ENCODE peak calls at places on chromosome 7, in seven cellular contexts. Z, Q, K, V, L, J and X are unnamed samples.

GRCh38 chr7:107213193-107213788 is 44.5 kb downstream of the HBP1 start:
- DNase-seq in Z (no peak), Q (no peak), K (no peak), V (no peak), L (no peak), J (no peak), X (no peak)

GRCh38 chr7:87359366-87359765 is 13.9 kb downstream of the CROT start:
- DNase-seq in Z (no peak), Q (no peak), K (peak; percentile 85), V (peak; percentile 35), L (no peak), J (no peak), X (peak; percentile 72)

GRCh38 chr7:150941351-150941982 is 36.7 kb downstream of the KCNH2 start:
- DNase-seq in Z (no peak), Q (no peak), K (no peak), V (no peak), L (no peak), J (no peak), X (no peak)

GRCh38 chr7:35537067-35538023 is 157.6 kb downstream of the HERPUD2 start:
- DNase-seq in Z (peak; percentile 76), Q (peak; percentile 80), K (peak; percentile 80), V (peak; percentile 56), L (peak; percentile 81), J (peak; percentile 74), X (peak; percentile 91)

GRCh38 chr7:104106106-104106505 is 101.7 kb downstream of the ORC5 start:
- DNase-seq in Z (no peak), Q (no peak), K (peak; percentile 15), V (no peak), L (no peak), J (no peak), X (peak; percentile 39)

GRCh38 chr7:149866817-149867447 is 6.8 kb upstream of the ATP6V0E2 start:
- DNase-seq in Z (no peak), Q (no peak), K (no peak), V (no peak), L (no peak), J (no peak), X (no peak)

GRCh38 chr7:33111614-33112013 is 2.4 kb upstream of the RP9 start:
- DNase-seq in Z (no peak), Q (no peak), K (no peak), V (no peak), L (no peak), J (no peak), X (no peak)

GRCh38 chr7:101161692-101162461 is 3.5 kb downstream of the VGF start:
- DNase-seq in Z (no peak), Q (no peak), K (peak; percentile 42), V (peak; percentile 76), L (no peak), J (no peak), X (peak; percentile 21)

GRCh38 chr7:44897299-44897698 is 12.0 kb upstream of the PURB start:
- DNase-seq in Z (no peak), Q (no peak), K (no peak), V (no peak), L (no peak), J (no peak), X (no peak)

GRCh38 chr7:100053201-100053600 is 3.6 kb downstream of the ZSCAN21 start:
- DNase-seq in Z (peak; percentile 48), Q (peak; percentile 32), K (peak; percentile 85), V (peak; percentile 63), L (no peak), J (peak; percentile 46), X (peak; percentile 55)

GRCh38 chr7:27167170-27167505 is 1.8 kb upstream of the HOXA9 start:
- DNase-seq in Z (no peak), Q (no peak), K (peak; percentile 85), V (no peak), L (no peak), J (no peak), X (no peak)

GRCh38 chr7:35691827-35692307 is 3.1 kb downstream of the HERPUD2 start:
- DNase-seq in Z (no peak), Q (no peak), K (peak; percentile 7), V (no peak), L (no peak), J (peak; percentile 63), X (no peak)

GRCh38 chr7:143352506-143353130 is 9.9 kb downstream of the FAM131B start:
- DNase-seq in Z (no peak), Q (no peak), K (no peak), V (no peak), L (no peak), J (no peak), X (no peak)

GRCh38 chr7:4690953-4691856 is 9.1 kb downstream of the FOXK1 start:
- DNase-seq in Z (no peak), Q (no peak), K (no peak), V (no peak), L (no peak), J (no peak), X (no peak)

GRCh38 chr7:4693749-4694148 is 11.7 kb downstream of the FOXK1 start:
- DNase-seq in Z (no peak), Q (no peak), K (no peak), V (no peak), L (no peak), J (no peak), X (no peak)

GRCh38 chr7:4693152-4693551 is 11.1 kb downstream of the FOXK1 start:
- DNase-seq in Z (no peak), Q (no peak), K (no peak), V (no peak), L (no peak), J (no peak), X (no peak)

GRCh38 chr7:4689668-4690067 is 7.6 kb downstream of the FOXK1 start:
- DNase-seq in Z (no peak), Q (no peak), K (no peak), V (no peak), L (no peak), J (no peak), X (no peak)

DNA sequence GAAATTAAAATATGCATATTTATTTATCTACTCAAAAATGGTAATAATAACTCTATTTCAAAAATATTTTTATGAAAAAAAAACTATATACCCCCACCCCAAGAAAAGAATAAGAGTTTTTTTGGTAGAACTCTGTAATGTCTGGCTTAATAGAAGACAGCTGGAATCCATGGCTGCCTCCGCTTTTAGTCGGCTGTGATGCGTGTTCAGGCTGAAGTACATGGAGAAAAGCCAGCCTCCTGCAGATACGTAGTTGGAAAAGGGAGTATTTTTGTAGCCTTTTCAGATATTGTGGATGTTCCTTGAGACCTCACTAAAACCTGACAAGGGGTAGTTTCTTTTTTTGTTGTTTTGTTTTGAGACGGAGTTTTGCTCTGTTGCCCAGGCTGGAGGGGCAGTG is 10.0 kb downstream of the FOXK1 start:
- DNase-seq in Z (no peak), Q (no peak), K (no peak), V (no peak), L (no peak), J (no peak), X (no peak)
- H3K27ac ChIP-seq in Z (no peak overlapping the region), Q (peak overlapping the region; percentile 32), K (no peak overlapping the region), V (no peak overlapping the region), L (no peak overlapping the region), J (no peak overlapping the region), X (no peak overlapping the region)

DNA sequence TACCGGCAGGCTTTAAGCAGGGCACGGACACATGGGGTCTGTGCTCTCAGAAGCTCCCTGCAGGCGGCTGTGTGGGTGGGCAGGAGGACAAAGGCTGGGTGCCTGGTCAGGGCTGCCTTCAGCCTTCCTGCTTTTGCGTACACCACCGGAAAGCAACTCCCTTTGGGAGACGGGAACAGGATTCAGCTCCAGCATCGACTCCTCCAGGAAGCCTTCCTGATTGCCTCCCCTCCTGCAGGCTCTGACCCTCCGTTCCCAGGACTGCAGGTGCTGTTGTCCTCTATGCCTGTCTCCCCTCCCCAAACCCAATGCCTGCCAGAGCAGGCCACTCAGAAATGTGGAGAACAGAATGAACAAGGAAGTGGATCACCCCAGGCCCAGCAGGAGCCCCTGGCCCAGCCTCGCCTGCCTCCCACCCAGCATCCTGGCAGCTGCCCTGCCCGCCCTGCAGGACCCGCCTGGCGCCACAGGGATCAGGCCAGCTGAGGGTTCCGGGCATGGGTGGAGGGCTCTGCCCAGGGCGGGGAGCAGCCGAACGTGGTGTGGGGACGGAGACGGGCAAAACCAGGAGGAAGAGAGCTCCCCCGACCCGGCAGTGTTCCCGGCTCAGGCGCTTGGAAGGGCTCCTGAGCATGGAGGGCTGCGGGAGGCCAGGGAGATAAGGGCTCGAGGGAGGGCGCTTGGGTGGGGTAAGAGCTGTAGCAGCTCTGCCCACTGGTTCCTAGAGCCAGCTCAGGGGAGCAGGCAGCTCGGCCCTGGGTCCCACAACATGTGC is 6.2 kb upstream of the ELN start:
- DNase-seq in Z (no peak), Q (no peak), K (no peak), V (no peak), L (no peak), J (no peak), X (no peak)
- H3K27ac ChIP-seq in Z (no peak overlapping the region), Q (no peak overlapping the region), K (no peak overlapping the region), V (no peak overlapping the region), L (no peak overlapping the region), J (no peak overlapping the region), X (no peak overlapping the region)

GRCh38 chr7:540579-540978 is 20.9 kb upstream of the PDGFA start:
- DNase-seq in Z (no peak), Q (no peak), K (no peak), V (no peak), L (no peak), J (no peak), X (no peak)

GRCh38 chr7:536231-536630 is 16.6 kb upstream of the PDGFA start:
- DNase-seq in Z (no peak), Q (no peak), K (no peak), V (no peak), L (no peak), J (no peak), X (no peak)

GRCh38 chr7:539731-540411 is 20.2 kb upstream of the PDGFA start:
- DNase-seq in Z (peak; percentile 67), Q (no peak), K (peak; percentile 97), V (peak; percentile 95), L (peak; percentile 50), J (no peak), X (peak; percentile 23)

GRCh38 chr7:538764-539685 is 19.4 kb upstream of the PDGFA start:
- DNase-seq in Z (no peak), Q (no peak), K (peak; percentile 70), V (peak; percentile 89), L (peak; percentile 55), J (no peak), X (no peak)

DNA sequence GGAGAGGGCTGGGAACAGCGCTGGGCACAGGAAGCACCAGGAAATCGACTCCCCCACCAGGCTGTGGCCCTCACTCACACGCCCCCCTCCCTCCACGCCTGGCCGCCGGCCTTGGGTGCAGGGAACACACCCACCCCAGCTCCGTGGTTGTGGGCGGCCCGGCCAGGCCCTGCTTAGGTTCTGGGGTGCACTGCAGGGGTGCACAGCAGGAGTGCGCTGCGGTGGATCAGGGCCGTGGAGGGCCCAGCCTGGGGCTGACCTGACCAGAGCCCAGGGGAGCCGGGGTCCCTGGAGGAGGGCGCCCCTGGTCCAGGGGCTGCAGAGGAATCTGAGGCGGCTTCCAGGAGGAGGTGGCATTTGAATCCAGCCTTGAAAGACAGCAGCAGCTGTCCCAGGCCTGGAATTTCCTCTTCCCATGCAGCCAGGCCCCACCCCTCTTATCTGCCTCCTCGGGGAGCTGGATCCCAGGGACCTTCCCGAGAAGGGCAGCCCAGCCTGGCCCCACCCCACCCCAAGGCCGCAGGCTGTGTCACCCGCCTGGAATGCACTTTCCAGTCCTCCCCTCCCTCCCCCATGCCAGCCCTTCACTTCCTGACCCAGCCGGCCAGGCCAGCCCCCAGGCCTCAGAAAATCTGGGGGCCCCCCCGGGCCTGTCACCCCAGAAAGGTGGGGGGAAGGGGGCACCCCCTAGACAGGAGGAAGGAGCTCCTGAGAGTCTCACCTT is 18.4 kb upstream of the PDGFA start:
- DNase-seq in Z (peak; percentile 88), Q (peak; percentile 63), K (peak; percentile 92), V (peak; percentile 89), L (peak; percentile 90), J (no peak), X (peak; percentile 74)
- H3K27ac ChIP-seq in Z (peak overlapping the region; percentile 89), Q (no peak overlapping the region), K (peak overlapping the region; percentile 94), V (peak overlapping the region; percentile 99), L (peak overlapping the region; percentile 70), J (no peak overlapping the region), X (peak overlapping the region; percentile 93)

GRCh38 chr7:1503390-1503789 is 799 bp downstream of the INTS1 start:
- DNase-seq in Z (no peak), Q (no peak), K (no peak), V (no peak), L (no peak), J (no peak), X (no peak)
- H3K27ac ChIP-seq in Z (no peak overlapping the region), Q (no peak overlapping the region), K (no peak overlapping the region), V (no peak overlapping the region), L (no peak overlapping the region), J (peak overlapping the region; percentile 51), X (no peak overlapping the region)